ENCODE peak calls at places on chromosomes 5 and 9, in five cellular contexts. J is neural progenitor cell, W is body of pancreas, N is heart left ventricle, L is psoas muscle. Z is an unnamed sample. For H3K4me1 and H3K9me3, the result is how much of the 10 kb centered on the place peaks cover.

GRCh38 chr9:114779352-114779845 is 26.4 kb downstream of the TNFSF15 start:
- DNase-seq in W (peak), N (no peak), L (peak), J (no peak), Z (peak)

GRCh38 chr5:65928341-65928752 is 2.0 kb downstream of the ERBIN start:
- DNase-seq in N (no peak), L (no peak), J (no peak), W (no peak), Z (no peak)

GRCh38 chr9:133460405-133461175 is 812 bp downstream of the CACFD1 start:
- DNase-seq in W (peak), N (peak), J (peak), L (no peak), Z (no peak)

GRCh38 chr9:135330685-135331590 is 148.6 kb upstream of the PPP1R26 start:
- DNase-seq in N (no peak), L (no peak), W (no peak), J (no peak), Z (no peak)

GRCh38 chr9:133842721-133843227 is 104.6 kb upstream of the SARDH start:
- DNase-seq in W (no peak), J (no peak), L (no peak), N (no peak), Z (no peak)

GRCh38 chr5:13553896-13554295 is 390.6 kb downstream of the DNAH5 start:
- DNase-seq in J (peak), L (no peak), N (no peak), W (no peak), Z (no peak)

GRCh38 chr9:73845954-73846690 is 651.0 kb upstream of the RORB start:
- DNase-seq in J (peak), N (no peak), L (no peak), W (no peak), Z (no peak)

GRCh38 chr9:27679338-27679737 is 106.1 kb upstream of the C9orf72 start:
- DNase-seq in W (no peak), N (no peak), J (peak), L (no peak), Z (no peak)

GRCh38 chr5:73278693-73279092 is 105.7 kb downstream of the TMEM174 start:
- DNase-seq in J (no peak), L (no peak), W (peak), N (no peak), Z (no peak)

GRCh38 chr5:172450453-172450852 is 3.9 kb downstream of the SH3PXD2B start:
- DNase-seq in L (no peak), J (no peak), W (no peak), N (no peak), Z (no peak)

GRCh38 chr5:141958773-141959172 is 771 bp upstream of the PCDH12 start:
- DNase-seq in J (no peak), W (no peak), N (no peak), L (peak), Z (no peak)

GRCh38 chr9:68447611-68448010 is 91.2 kb downstream of the PGM5 start:
- DNase-seq in J (no peak), W (no peak), N (no peak), L (no peak), Z (no peak)

GRCh38 chr5:68534131-68534940 is 318.8 kb downstream of the PIK3R1 start:
- DNase-seq in W (peak), N (no peak), J (peak), L (no peak), Z (no peak)

GRCh38 chr9:116576386-116576785 is 110.7 kb upstream of the TRIM32 start:
- DNase-seq in J (no peak), W (no peak), N (no peak), L (no peak), Z (no peak)

GRCh38 chr5:64299805-64300204 is 134.2 kb downstream of the RNF180 start:
- DNase-seq in N (no peak), W (no peak), J (no peak), L (no peak), Z (no peak)

GRCh38 chr9:125407974-125408900 is 146.6 kb downstream of the GAPVD1 start:
- DNase-seq in N (peak), L (peak), J (peak), W (peak), Z (no peak)

GRCh38 chr9:96014078-96014477 is 138.6 kb downstream of the ERCC6L2 start:
- DNase-seq in N (no peak), J (no peak), L (no peak), W (no peak), Z (no peak)

GRCh38 chr9:27276182-27277030 is 20.5 kb downstream of the EQTN start:
- DNase-seq in N (no peak), W (no peak), J (peak), L (no peak), Z (no peak)

GRCh38 chr9:76730795-76731194 is 33.4 kb upstream of the PCA3 start:
- DNase-seq in J (no peak), N (no peak), L (no peak), W (no peak), Z (no peak)

GRCh38 chr9:114893622-114894021 is 36.8 kb downstream of the TNFSF8 start:
- DNase-seq in W (no peak), L (no peak), N (no peak), J (no peak), Z (no peak)

GRCh38 chr9:128902351-128903078 is 18.3 kb upstream of the PHYHD1 start:
- DNase-seq in L (no peak), W (peak), N (peak), J (no peak), Z (no peak)

GRCh38 chr5:59034498-59035186 is 451.8 kb downstream of the RAB3C start:
- DNase-seq in W (no peak), L (no peak), J (peak), N (no peak), Z (no peak)

GRCh38 chr5:154758501-154758900 is 3.3 kb downstream of the LARP1 start:
- DNase-seq in J (no peak), L (no peak), W (no peak), N (no peak), Z (no peak)

GRCh38 chr5:154755361-154756202 is at the start of gene LARP1:
- DNase-seq in W (peak), J (peak), L (no peak), N (peak), Z (no peak)

GRCh38 chr5:154757647-154758406 is 2.6 kb downstream of the LARP1 start:
- DNase-seq in N (no peak), W (peak), L (no peak), J (peak), Z (no peak)

GRCh38 chr5:154756203-154756870 is 1.2 kb downstream of the LARP1 start:
- DNase-seq in N (no peak), J (peak), W (peak), L (peak), Z (no peak)

GRCh38 chr5:154756871-154757646 is 1.9 kb downstream of the LARP1 start:
- DNase-seq in W (peak), L (peak), J (peak), N (peak), Z (no peak)
- H3K4me1 ChIP-seq in W (half or more), L (half or more), J (half or more), N (half or more), Z (under half)

GRCh38 chr5:93587919-93588585 is 5.0 kb downstream of the NR2F1 start:
- DNase-seq in N (no peak), W (no peak), L (no peak), J (peak), Z (no peak)
- H3K27ac ChIP-seq in N (no peak), W (no peak), L (no peak), J (no peak), Z (no peak)

GRCh38 chr9:40914772-40915659 is 213.5 kb downstream of the FOXD4L6 start:
- DNase-seq in J (no peak), W (no peak), L (no peak), N (no peak), Z (no peak)
- H3K9me3 ChIP-seq in J (under half), W (half or more), L (half or more), N (half or more), Z (half or more)

GRCh38 chr5:177497297-177498012 is at the start of gene PDLIM7:
- DNase-seq in J (peak), L (peak), N (peak), W (peak), Z (peak)

GRCh38 chr5:177496111-177497010 is 1.0 kb downstream of the PDLIM7 start:
- DNase-seq in J (peak), W (peak), L (peak), N (peak), Z (peak)

GRCh38 chr5:177498013-177498847 is 826 bp upstream of the PDLIM7 start:
- DNase-seq in W (peak), J (peak), N (peak), L (peak), Z (no peak)

GRCh38 chr5:177495243-177496060 is 2.0 kb downstream of the PDLIM7 start:
- DNase-seq in N (peak), L (peak), W (no peak), J (peak), Z (peak)

GRCh38 chr5:177497011-177497296 is 450 bp downstream of the PDLIM7 start:
- DNase-seq in N (no peak), L (no peak), J (no peak), W (no peak), Z (no peak)
- H3K4me1 ChIP-seq in N (half or more), L (under half), J (under half), W (under half), Z (half or more)

GRCh38 chr9:137948642-137949041 is 71.1 kb downstream of the CACNA1B start:
- DNase-seq in N (no peak), L (no peak), W (no peak), J (no peak), Z (no peak)

GRCh38 chr9:137947012-137947411 is 69.4 kb downstream of the CACNA1B start:
- DNase-seq in J (no peak), W (no peak), N (no peak), L (no peak), Z (no peak)

GRCh38 chr9:137945581-137945980 is 68.0 kb downstream of the CACNA1B start:
- DNase-seq in J (no peak), N (no peak), W (no peak), L (no peak), Z (no peak)

GRCh38 chr9:137949260-137949659 is 71.7 kb downstream of the CACNA1B start:
- DNase-seq in N (no peak), W (no peak), J (no peak), L (no peak), Z (no peak)

GRCh38 chr9:137943655-137944054 is 66.1 kb downstream of the CACNA1B start:
- DNase-seq in J (no peak), L (no peak), W (no peak), N (no peak), Z (no peak)
- H3K27ac ChIP-seq in J (no peak), L (no peak), W (no peak), N (no peak), Z (no peak)

Z was measured in thoracic aorta.